ENCODE peak calls at places on chromosomes 13 and 19, in five cellular contexts. K is activated B cell treated with CpG ODN at 0.5 μM for 24 hours; Q is T-helper 1 cell; J is stimulated activated CD8-positive, alpha-beta memory T cell treated with anti-CD3 and anti-CD28 coated beads, Interleukin-12 subunit alpha, Interleukin-12 subunit beta, amount 100 ng/mL, for 1 hour; M is transverse colon. A is an unnamed sample.
A peak's percentile ranks its signal among the peaks of the same experiment; 100 is the strongest.

GRCh38 chr13:72458701-72459100 is 268.7 kb downstream of the MZT1 start:
- DNase-seq in K (no peak), Q (no peak), J (no peak), M (no peak), A (no peak)

GRCh38 chr13:24616514-24616913 is 63.7 kb upstream of the ATP12A start:
- DNase-seq in K (no peak), Q (no peak), J (no peak), M (no peak), A (no peak)

GRCh38 chr13:44837250-44837649 is 152.0 kb downstream of the NUFIP1 start:
- DNase-seq in K (no peak), Q (no peak), J (no peak), M (no peak), A (no peak)

GRCh38 chr13:54301085-54301484 is 1272.5 kb downstream of the OLFM4 start:
- DNase-seq in K (no peak), Q (no peak), J (no peak), M (no peak), A (no peak)

GRCh38 chr13:33863390-33863789 is 45.4 kb downstream of the RFC3 start:
- DNase-seq in K (no peak), Q (no peak), J (no peak), M (no peak), A (no peak)

GRCh38 chr19:5480427-5480836 is 25.2 kb downstream of the ZNRF4 start:
- DNase-seq in K (no peak), Q (peak; percentile 9), J (no peak), M (peak; percentile 26), A (no peak)

GRCh38 chr19:48627211-48627864 is 8.0 kb downstream of the SPHK2 start:
- DNase-seq in K (no peak), Q (no peak), J (no peak), M (peak; percentile 73), A (no peak)

GRCh38 chr19:14072535-14073231 is at the start of gene MISP3:
- DNase-seq in K (peak; percentile 40), Q (no peak), J (no peak), M (peak; percentile 92), A (no peak)

GRCh38 chr13:105998233-105998550 is 537.3 kb downstream of the EFNB2 start:
- DNase-seq in K (no peak), Q (no peak), J (no peak), M (no peak), A (no peak)

GRCh38 chr19:55320844-55321419 is 4.2 kb downstream of the TMEM150B start:
- DNase-seq in K (no peak), Q (no peak), J (no peak), M (no peak), A (no peak)

GRCh38 chr13:76822691-76823267 is 63.4 kb downstream of the KCTD12 start:
- DNase-seq in K (no peak), Q (no peak), J (no peak), M (no peak), A (peak; percentile 13)

GRCh38 chr19:1799695-1800342 is 12.3 kb downstream of the ATP8B3 start:
- DNase-seq in K (no peak), Q (no peak), J (no peak), M (no peak), A (no peak)

A was measured in central memory CD4-positive, alpha-beta T cell.